ENCODE peak calls at places on chromosome 9, in seven cellular contexts. One of them, this sample, is unnamed.

GRCh38 chr9:36721846-36722588 is 149.3 kb downstream of the MELK start:
- DNase-seq in IMR-90: no peak
- DNase-seq in neuronal stem cell: no peak
- DNase-seq in mesendoderm: no peak
- DNase-seq in mesenchymal stem cell: no peak
- DNase-seq in H9: no peak
- DNase-seq in H1: no peak
- DNase-seq in this sample: no peak

GRCh38 chr9:94639045-94639995 is at the start of gene FBP1:
- DNase-seq in neuronal stem cell: no peak
- DNase-seq in H9: peak
- DNase-seq in mesendoderm: peak
- DNase-seq in IMR-90: no peak
- DNase-seq in H1: no peak
- DNase-seq in mesenchymal stem cell: peak
- DNase-seq in this sample: peak

GRCh38 chr9:125332527-125332926 is 70.9 kb downstream of the GAPVD1 start:
- DNase-seq in H9: no peak
- DNase-seq in H1: no peak
- DNase-seq in IMR-90: no peak
- DNase-seq in mesendoderm: no peak
- DNase-seq in mesenchymal stem cell: no peak
- DNase-seq in neuronal stem cell: no peak
- DNase-seq in this sample: no peak

GRCh38 chr9:9938432-9938831 is 674.4 kb downstream of the PTPRD start:
- DNase-seq in mesenchymal stem cell: no peak
- DNase-seq in neuronal stem cell: no peak
- DNase-seq in mesendoderm: no peak
- DNase-seq in IMR-90: no peak
- DNase-seq in H1: no peak
- DNase-seq in H9: no peak
- DNase-seq in this sample: no peak

GRCh38 chr9:126146254-126147145 is 180.1 kb upstream of the MVB12B start:
- DNase-seq in mesendoderm: peak
- DNase-seq in H1: peak
- DNase-seq in H9: peak
- DNase-seq in mesenchymal stem cell: no peak
- DNase-seq in neuronal stem cell: peak
- DNase-seq in IMR-90: no peak
- DNase-seq in this sample: peak

GRCh38 chr9:88234114-88234513 is 95.8 kb upstream of the SPATA31C2 start:
- DNase-seq in H1: no peak
- DNase-seq in IMR-90: no peak
- DNase-seq in mesenchymal stem cell: no peak
- DNase-seq in H9: no peak
- DNase-seq in mesendoderm: no peak
- DNase-seq in neuronal stem cell: no peak
- DNase-seq in this sample: no peak

GRCh38 chr9:27297050-27297449 is at the start of gene EQTN:
- DNase-seq in IMR-90: no peak
- DNase-seq in mesendoderm: no peak
- DNase-seq in neuronal stem cell: no peak
- DNase-seq in H9: no peak
- DNase-seq in H1: no peak
- DNase-seq in mesenchymal stem cell: no peak
- DNase-seq in this sample: no peak

GRCh38 chr9:134602547-134603362 is 38.8 kb upstream of the COL5A1 start:
- DNase-seq in H1: peak
- DNase-seq in mesendoderm: peak
- DNase-seq in mesenchymal stem cell: peak
- DNase-seq in IMR-90: peak
- DNase-seq in neuronal stem cell: no peak
- DNase-seq in H9: peak
- DNase-seq in this sample: peak

GRCh38 chr9:21317956-21318923 is 13.1 kb upstream of the IFNA5 start:
- DNase-seq in mesendoderm: peak
- DNase-seq in H9: no peak
- DNase-seq in neuronal stem cell: peak
- DNase-seq in mesenchymal stem cell: peak
- DNase-seq in H1: no peak
- DNase-seq in IMR-90: peak
- DNase-seq in this sample: peak

GRCh38 chr9:132597073-132597775 is 14.8 kb downstream of the BARHL1 start:
- DNase-seq in mesendoderm: no peak
- DNase-seq in H9: no peak
- DNase-seq in neuronal stem cell: no peak
- DNase-seq in IMR-90: no peak
- DNase-seq in H1: no peak
- DNase-seq in mesenchymal stem cell: no peak
- DNase-seq in this sample: no peak

GRCh38 chr9:116488373-116488772 is 198.7 kb upstream of the TRIM32 start:
- DNase-seq in neuronal stem cell: no peak
- DNase-seq in IMR-90: no peak
- DNase-seq in mesendoderm: no peak
- DNase-seq in H9: no peak
- DNase-seq in mesenchymal stem cell: no peak
- DNase-seq in H1: no peak
- DNase-seq in this sample: no peak

GRCh38 chr9:129567329-129567728 is 53.6 kb downstream of the C9orf50 start:
- DNase-seq in H9: no peak
- DNase-seq in mesendoderm: no peak
- DNase-seq in H1: no peak
- DNase-seq in mesenchymal stem cell: no peak
- DNase-seq in neuronal stem cell: no peak
- DNase-seq in IMR-90: no peak
- DNase-seq in this sample: no peak

GRCh38 chr9:137029058-137029922 is 1.3 kb upstream of the ABCA2 start:
- DNase-seq in mesenchymal stem cell: peak
- DNase-seq in IMR-90: peak
- DNase-seq in H9: peak
- DNase-seq in mesendoderm: peak
- DNase-seq in H1: no peak
- DNase-seq in neuronal stem cell: peak
- DNase-seq in this sample: peak

GRCh38 chr9:123881604-123882003 is 48.3 kb downstream of the DENND1A start:
- DNase-seq in mesenchymal stem cell: no peak
- DNase-seq in IMR-90: no peak
- DNase-seq in mesendoderm: no peak
- DNase-seq in H9: no peak
- DNase-seq in H1: no peak
- DNase-seq in neuronal stem cell: no peak
- DNase-seq in this sample: no peak

GRCh38 chr9:76667521-76667957 is 96.7 kb upstream of the PCA3 start:
- DNase-seq in neuronal stem cell: no peak
- DNase-seq in mesenchymal stem cell: peak
- DNase-seq in H9: no peak
- DNase-seq in H1: no peak
- DNase-seq in IMR-90: peak
- DNase-seq in mesendoderm: no peak
- DNase-seq in this sample: no peak

GRCh38 chr9:17926246-17926645 is 347.4 kb downstream of the SH3GL2 start:
- DNase-seq in H9: no peak
- DNase-seq in H1: no peak
- DNase-seq in IMR-90: no peak
- DNase-seq in neuronal stem cell: no peak
- DNase-seq in mesenchymal stem cell: no peak
- DNase-seq in mesendoderm: no peak
- DNase-seq in this sample: peak

GRCh38 chr9:17930091-17930490 is 351.2 kb downstream of the SH3GL2 start:
- DNase-seq in H9: no peak
- DNase-seq in IMR-90: no peak
- DNase-seq in H1: no peak
- DNase-seq in mesendoderm: peak
- DNase-seq in neuronal stem cell: no peak
- DNase-seq in mesenchymal stem cell: no peak
- DNase-seq in this sample: peak

GRCh38 chr9:17928228-17928627 is 349.4 kb downstream of the SH3GL2 start:
- DNase-seq in IMR-90: no peak
- DNase-seq in neuronal stem cell: no peak
- DNase-seq in H9: no peak
- DNase-seq in mesendoderm: no peak
- DNase-seq in H1: no peak
- DNase-seq in mesenchymal stem cell: no peak
- DNase-seq in this sample: no peak

GRCh38 chr9:17929506-17929905 is 350.6 kb downstream of the SH3GL2 start:
- DNase-seq in H9: no peak
- DNase-seq in H1: no peak
- DNase-seq in IMR-90: no peak
- DNase-seq in mesendoderm: no peak
- DNase-seq in mesenchymal stem cell: no peak
- DNase-seq in neuronal stem cell: no peak
- DNase-seq in this sample: no peak

DNA sequence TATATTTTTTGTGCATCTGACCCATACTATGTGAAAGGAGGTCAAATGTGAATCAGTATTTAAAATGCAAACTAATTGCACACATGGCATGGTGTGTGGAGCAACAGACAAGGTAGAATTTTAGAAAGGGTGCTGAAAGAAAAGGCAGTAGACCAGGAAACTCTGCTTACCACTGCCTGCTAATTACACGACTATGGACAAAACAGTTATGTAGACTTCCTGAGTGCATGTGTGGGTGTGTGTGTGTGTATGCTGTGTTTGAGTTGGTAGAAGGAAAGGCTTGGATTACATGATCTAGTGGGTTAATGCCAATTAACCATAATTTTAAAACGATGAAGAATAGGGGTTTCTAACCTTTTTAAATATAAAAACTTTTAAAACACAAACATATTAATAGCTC is 349.9 kb downstream of the SH3GL2 start:
- DNase-seq in H9: no peak
- DNase-seq in H1: no peak
- DNase-seq in mesenchymal stem cell: no peak
- DNase-seq in neuronal stem cell: no peak
- DNase-seq in mesendoderm: no peak
- DNase-seq in IMR-90: no peak
- DNase-seq in this sample: no peak
- H4K8ac ChIP-seq in H9: no peak
- H4K8ac ChIP-seq in H1: no peak
- H4K8ac ChIP-seq in mesenchymal stem cell: no peak
- H4K8ac ChIP-seq in neuronal stem cell: no peak
- H4K8ac ChIP-seq in mesendoderm: no peak
- H4K8ac ChIP-seq in IMR-90: no peak
- H4K8ac ChIP-seq in this sample: no peak

GRCh38 chr9:105147095-105147871 is 97.2 kb upstream of the SLC44A1 start:
- DNase-seq in H1: no peak
- DNase-seq in H9: no peak
- DNase-seq in neuronal stem cell: no peak
- DNase-seq in IMR-90: no peak
- DNase-seq in mesenchymal stem cell: no peak
- DNase-seq in mesendoderm: no peak
- DNase-seq in this sample: no peak

GRCh38 chr9:105154723-105155191 is 89.7 kb upstream of the SLC44A1 start:
- DNase-seq in H1: no peak
- DNase-seq in mesendoderm: no peak
- DNase-seq in H9: no peak
- DNase-seq in IMR-90: peak
- DNase-seq in neuronal stem cell: no peak
- DNase-seq in mesenchymal stem cell: peak
- DNase-seq in this sample: no peak

GRCh38 chr9:105148328-105149006 is 96.0 kb upstream of the SLC44A1 start:
- DNase-seq in H9: peak
- DNase-seq in mesendoderm: peak
- DNase-seq in mesenchymal stem cell: no peak
- DNase-seq in neuronal stem cell: no peak
- DNase-seq in IMR-90: no peak
- DNase-seq in H1: peak
- DNase-seq in this sample: no peak

GRCh38 chr9:105150991-105151685 is 93.3 kb upstream of the SLC44A1 start:
- DNase-seq in mesenchymal stem cell: peak
- DNase-seq in neuronal stem cell: no peak
- DNase-seq in mesendoderm: no peak
- DNase-seq in H1: no peak
- DNase-seq in IMR-90: peak
- DNase-seq in H9: no peak
- DNase-seq in this sample: peak

GRCh38 chr9:105151686-105151995 is 92.8 kb upstream of the SLC44A1 start:
- DNase-seq in H1: no peak
- DNase-seq in IMR-90: no peak
- DNase-seq in mesendoderm: no peak
- DNase-seq in mesenchymal stem cell: no peak
- DNase-seq in H9: no peak
- DNase-seq in neuronal stem cell: no peak
- DNase-seq in this sample: no peak
- H4K8ac ChIP-seq in H1: no peak
- H4K8ac ChIP-seq in IMR-90: peak
- H4K8ac ChIP-seq in mesendoderm: no peak
- H4K8ac ChIP-seq in mesenchymal stem cell: no peak
- H4K8ac ChIP-seq in H9: no peak
- H4K8ac ChIP-seq in neuronal stem cell: no peak
- H4K8ac ChIP-seq in this sample: no peak

GRCh38 chr9:111876179-111876578 is 20.4 kb upstream of the UGCG start:
- DNase-seq in H9: no peak
- DNase-seq in mesendoderm: peak
- DNase-seq in IMR-90: no peak
- DNase-seq in H1: no peak
- DNase-seq in mesenchymal stem cell: no peak
- DNase-seq in neuronal stem cell: no peak
- DNase-seq in this sample: peak
- H4K8ac ChIP-seq in H9: no peak
- H4K8ac ChIP-seq in mesendoderm: no peak
- H4K8ac ChIP-seq in IMR-90: no peak
- H4K8ac ChIP-seq in H1: no peak
- H4K8ac ChIP-seq in mesenchymal stem cell: no peak
- H4K8ac ChIP-seq in neuronal stem cell: no peak
- H4K8ac ChIP-seq in this sample: no peak

DNA sequence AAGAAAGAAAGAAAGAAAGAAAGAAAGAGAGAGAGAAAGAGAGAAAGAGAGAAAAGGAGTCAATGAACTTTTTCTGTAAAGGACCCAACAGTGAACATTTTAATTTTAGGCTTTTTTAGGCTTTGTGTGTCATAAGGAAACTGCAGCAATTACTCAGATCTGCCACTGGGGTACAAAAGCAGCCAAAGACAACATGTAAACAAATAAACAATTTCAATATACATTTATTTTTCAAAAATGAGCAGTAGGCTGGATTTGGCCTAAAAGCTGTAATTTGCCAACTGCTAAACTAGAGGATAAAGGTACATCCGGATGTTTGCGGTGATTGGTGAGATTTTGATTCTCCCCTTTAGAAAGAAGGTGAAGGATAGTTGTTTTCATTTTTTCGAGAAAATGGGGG is 143.6 kb downstream of the CEMIP2 start:
- DNase-seq in mesendoderm: no peak
- DNase-seq in H1: no peak
- DNase-seq in H9: no peak
- DNase-seq in IMR-90: no peak
- DNase-seq in neuronal stem cell: no peak
- DNase-seq in mesenchymal stem cell: no peak
- DNase-seq in this sample: no peak
- H4K8ac ChIP-seq in mesendoderm: no peak
- H4K8ac ChIP-seq in H1: no peak
- H4K8ac ChIP-seq in H9: no peak
- H4K8ac ChIP-seq in IMR-90: no peak
- H4K8ac ChIP-seq in neuronal stem cell: no peak
- H4K8ac ChIP-seq in mesenchymal stem cell: no peak
- H4K8ac ChIP-seq in this sample: no peak

GRCh38 chr9:105038057-105038456 is 110.1 kb upstream of the ABCA1 start:
- DNase-seq in H9: no peak
- DNase-seq in mesendoderm: no peak
- DNase-seq in H1: no peak
- DNase-seq in IMR-90: peak
- DNase-seq in neuronal stem cell: no peak
- DNase-seq in mesenchymal stem cell: no peak
- DNase-seq in this sample: no peak
- H4K8ac ChIP-seq in H9: no peak
- H4K8ac ChIP-seq in mesendoderm: no peak
- H4K8ac ChIP-seq in H1: no peak
- H4K8ac ChIP-seq in IMR-90: no peak
- H4K8ac ChIP-seq in neuronal stem cell: no peak
- H4K8ac ChIP-seq in mesenchymal stem cell: no peak
- H4K8ac ChIP-seq in this sample: no peak